ENCODE peak calls at places on chromosomes 4 and X, in nine cellular contexts. One of them, this sample, is unnamed.
A peak's percentile ranks its signal among the peaks of the same experiment; 100 is the strongest.

GRCh38 chr4:107520368-107520767 is 199.7 kb downstream of the PAPSS1 start:
- DNase-seq in heart left ventricle: no peak
- DNase-seq in CD8-positive, alpha-beta memory T cell: no peak
- DNase-seq in stomach: no peak
- DNase-seq in mesendoderm: no peak
- DNase-seq in thoracic aorta: no peak
- DNase-seq in ovary: no peak
- DNase-seq in psoas muscle: no peak
- DNase-seq in lower lobe of right lung: no peak
- DNase-seq in this sample: no peak

GRCh38 chrX:35919536-35920309 is at the start of gene CFAP47:
- DNase-seq in thoracic aorta: no peak
- DNase-seq in psoas muscle: no peak
- DNase-seq in ovary: no peak
- DNase-seq in mesendoderm: peak; percentile 80
- DNase-seq in heart left ventricle: peak; percentile 26
- DNase-seq in CD8-positive, alpha-beta memory T cell: no peak
- DNase-seq in stomach: peak; percentile 30
- DNase-seq in lower lobe of right lung: peak; percentile 53
- DNase-seq in this sample: no peak

GRCh38 chrX:45803383-45803921 is 602.8 kb upstream of the DIPK2B start:
- DNase-seq in CD8-positive, alpha-beta memory T cell: no peak
- DNase-seq in psoas muscle: no peak
- DNase-seq in heart left ventricle: no peak
- DNase-seq in stomach: no peak
- DNase-seq in lower lobe of right lung: no peak
- DNase-seq in ovary: no peak
- DNase-seq in mesendoderm: no peak
- DNase-seq in thoracic aorta: no peak
- DNase-seq in this sample: no peak

GRCh38 chrX:22395372-22395771 is 122.7 kb downstream of the CBLL2 start:
- DNase-seq in heart left ventricle: no peak
- DNase-seq in mesendoderm: no peak
- DNase-seq in ovary: no peak
- DNase-seq in psoas muscle: no peak
- DNase-seq in stomach: no peak
- DNase-seq in lower lobe of right lung: no peak
- DNase-seq in thoracic aorta: no peak
- DNase-seq in CD8-positive, alpha-beta memory T cell: no peak
- DNase-seq in this sample: no peak

GRCh38 chrX:21838937-21839333 is 482 bp upstream of the MBTPS2 start:
- DNase-seq in heart left ventricle: no peak
- DNase-seq in CD8-positive, alpha-beta memory T cell: no peak
- DNase-seq in ovary: no peak
- DNase-seq in thoracic aorta: no peak
- DNase-seq in psoas muscle: no peak
- DNase-seq in stomach: no peak
- DNase-seq in lower lobe of right lung: no peak
- DNase-seq in mesendoderm: no peak
- DNase-seq in this sample: no peak

GRCh38 chr4:5206391-5206790 is 155.1 kb downstream of the STK32B start:
- DNase-seq in ovary: no peak
- DNase-seq in stomach: no peak
- DNase-seq in heart left ventricle: peak; percentile 40
- DNase-seq in thoracic aorta: no peak
- DNase-seq in mesendoderm: no peak
- DNase-seq in lower lobe of right lung: no peak
- DNase-seq in psoas muscle: peak; percentile 62
- DNase-seq in CD8-positive, alpha-beta memory T cell: no peak
- DNase-seq in this sample: no peak

GRCh38 chrX:155070663-155070974 is 317 bp downstream of the CMC4 start:
- DNase-seq in ovary: no peak
- DNase-seq in thoracic aorta: no peak
- DNase-seq in CD8-positive, alpha-beta memory T cell: no peak
- DNase-seq in heart left ventricle: peak; percentile 40
- DNase-seq in stomach: no peak
- DNase-seq in mesendoderm: no peak
- DNase-seq in psoas muscle: no peak
- DNase-seq in lower lobe of right lung: no peak
- DNase-seq in this sample: no peak

GRCh38 chr4:184674011-184674410 is 24.5 kb downstream of the PRIMPOL start:
- DNase-seq in stomach: no peak
- DNase-seq in psoas muscle: no peak
- DNase-seq in thoracic aorta: no peak
- DNase-seq in heart left ventricle: no peak
- DNase-seq in CD8-positive, alpha-beta memory T cell: no peak
- DNase-seq in mesendoderm: no peak
- DNase-seq in ovary: no peak
- DNase-seq in lower lobe of right lung: no peak
- DNase-seq in this sample: no peak

GRCh38 chr4:6208416-6208815 is 8.1 kb upstream of the JAKMIP1 start:
- DNase-seq in CD8-positive, alpha-beta memory T cell: no peak
- DNase-seq in mesendoderm: no peak
- DNase-seq in lower lobe of right lung: no peak
- DNase-seq in thoracic aorta: no peak
- DNase-seq in heart left ventricle: no peak
- DNase-seq in ovary: no peak
- DNase-seq in stomach: peak; percentile 23
- DNase-seq in psoas muscle: no peak
- DNase-seq in this sample: no peak

GRCh38 chrX:1658083-1658463 is 43.2 kb downstream of the ASMT start:
- DNase-seq in CD8-positive, alpha-beta memory T cell: no peak
- DNase-seq in stomach: no peak
- DNase-seq in psoas muscle: no peak
- DNase-seq in heart left ventricle: no peak
- DNase-seq in thoracic aorta: no peak
- DNase-seq in mesendoderm: no peak
- DNase-seq in lower lobe of right lung: no peak
- DNase-seq in ovary: no peak
- DNase-seq in this sample: no peak

GRCh38 chrX:52353838-52354237 is 15.0 kb upstream of the XAGE2 start:
- DNase-seq in thoracic aorta: no peak
- DNase-seq in psoas muscle: no peak
- DNase-seq in lower lobe of right lung: no peak
- DNase-seq in heart left ventricle: no peak
- DNase-seq in stomach: no peak
- DNase-seq in CD8-positive, alpha-beta memory T cell: no peak
- DNase-seq in ovary: no peak
- DNase-seq in mesendoderm: peak; percentile 80
- DNase-seq in this sample: no peak

GRCh38 chr4:68359508-68359907 is 9.6 kb upstream of the YTHDC1 start:
- DNase-seq in thoracic aorta: no peak
- DNase-seq in psoas muscle: no peak
- DNase-seq in lower lobe of right lung: no peak
- DNase-seq in CD8-positive, alpha-beta memory T cell: no peak
- DNase-seq in ovary: no peak
- DNase-seq in mesendoderm: no peak
- DNase-seq in stomach: no peak
- DNase-seq in heart left ventricle: no peak
- DNase-seq in this sample: no peak

DNA sequence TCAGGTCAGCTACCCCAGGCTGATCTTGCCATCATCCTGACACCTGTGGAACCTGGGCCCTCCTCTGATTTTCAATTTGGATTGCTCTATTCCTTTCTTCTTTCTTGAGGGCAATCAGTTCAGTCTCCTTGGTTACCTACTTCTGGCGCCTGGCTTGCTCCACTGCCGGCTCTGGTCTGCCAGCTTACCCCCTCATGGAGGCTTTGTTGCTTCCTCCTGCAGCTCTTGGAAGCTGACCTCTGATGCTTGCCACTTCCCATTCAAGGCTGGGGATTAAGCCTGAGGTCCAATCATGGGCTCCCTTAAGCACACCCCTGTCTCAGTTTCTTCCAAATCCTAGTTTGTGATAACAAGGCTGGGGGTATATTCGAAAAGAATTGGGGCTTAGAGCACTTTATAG is 5.4 kb downstream of the TMEM154 start:
- DNase-seq in stomach: no peak
- DNase-seq in lower lobe of right lung: no peak
- DNase-seq in mesendoderm: peak; percentile 49
- DNase-seq in ovary: no peak
- DNase-seq in psoas muscle: no peak
- DNase-seq in heart left ventricle: no peak
- DNase-seq in thoracic aorta: no peak
- DNase-seq in CD8-positive, alpha-beta memory T cell: no peak
- DNase-seq in this sample: no peak
- H3K4me1 ChIP-seq in stomach: peaks cover 7% of the 10 kb centered on the region
- H3K4me1 ChIP-seq in lower lobe of right lung: peaks cover 6% of the 10 kb centered on the region
- H3K4me1 ChIP-seq in mesendoderm: peaks cover 16% of the 10 kb centered on the region
- H3K4me1 ChIP-seq in ovary: no peaks in the 10 kb centered on the region
- H3K4me1 ChIP-seq in psoas muscle: no peaks in the 10 kb centered on the region
- H3K4me1 ChIP-seq in heart left ventricle: peaks cover 7% of the 10 kb centered on the region
- H3K4me1 ChIP-seq in thoracic aorta: no peaks in the 10 kb centered on the region
- H3K4me1 ChIP-seq in CD8-positive, alpha-beta memory T cell: peaks cover 8% of the 10 kb centered on the region
- H3K4me1 ChIP-seq in this sample: peaks cover 42% of the 10 kb centered on the region

DNA sequence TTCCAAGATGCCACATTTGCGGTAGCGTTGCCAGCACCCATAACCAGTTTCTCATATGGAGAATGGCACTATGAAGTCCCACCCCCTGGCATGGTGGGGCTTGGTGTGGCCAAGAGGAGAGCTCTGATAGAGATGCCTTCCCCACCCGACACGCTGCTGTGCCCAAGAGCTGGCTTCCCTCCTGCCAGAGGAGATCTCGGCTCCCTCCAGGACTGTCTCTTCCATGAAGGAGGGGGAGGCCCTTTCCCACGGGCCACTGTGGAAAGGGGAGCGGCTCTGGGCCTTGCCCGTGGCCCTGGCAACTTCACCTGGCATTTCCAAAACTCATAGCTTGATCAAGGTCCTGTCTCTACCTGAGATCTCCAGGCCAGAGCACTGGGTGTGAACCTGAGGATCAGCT is 217.3 kb upstream of the PSAPL1 start:
- DNase-seq in thoracic aorta: no peak
- DNase-seq in mesendoderm: no peak
- DNase-seq in ovary: no peak
- DNase-seq in heart left ventricle: no peak
- DNase-seq in CD8-positive, alpha-beta memory T cell: no peak
- DNase-seq in lower lobe of right lung: peak; percentile 30
- DNase-seq in psoas muscle: peak; percentile 43
- DNase-seq in stomach: no peak
- DNase-seq in this sample: no peak
- H3K27ac ChIP-seq in thoracic aorta: no peak overlapping the region
- H3K27ac ChIP-seq in mesendoderm: no peak overlapping the region
- H3K27ac ChIP-seq in ovary: peak overlapping the region; percentile 74
- H3K27ac ChIP-seq in heart left ventricle: no peak overlapping the region
- H3K27ac ChIP-seq in CD8-positive, alpha-beta memory T cell: no peak overlapping the region
- H3K27ac ChIP-seq in lower lobe of right lung: no peak overlapping the region
- H3K27ac ChIP-seq in psoas muscle: no peak overlapping the region
- H3K27ac ChIP-seq in stomach: no peak overlapping the region
- H3K27ac ChIP-seq in this sample: peak overlapping the region; percentile 96

GRCh38 chr4:110631582-110632505 is 9.0 kb upstream of the PITX2 start:
- DNase-seq in CD8-positive, alpha-beta memory T cell: no peak
- DNase-seq in lower lobe of right lung: peak; percentile 76
- DNase-seq in stomach: peak; percentile 74
- DNase-seq in psoas muscle: peak; percentile 86
- DNase-seq in ovary: no peak
- DNase-seq in mesendoderm: peak; percentile 97
- DNase-seq in thoracic aorta: no peak
- DNase-seq in heart left ventricle: peak; percentile 56
- DNase-seq in this sample: peak; percentile 64

GRCh38 chr4:110628321-110629213 is 5.7 kb upstream of the PITX2 start:
- DNase-seq in thoracic aorta: no peak
- DNase-seq in psoas muscle: no peak
- DNase-seq in mesendoderm: peak; percentile 65
- DNase-seq in CD8-positive, alpha-beta memory T cell: no peak
- DNase-seq in lower lobe of right lung: no peak
- DNase-seq in heart left ventricle: no peak
- DNase-seq in stomach: no peak
- DNase-seq in ovary: no peak
- DNase-seq in this sample: no peak

GRCh38 chr4:110629780-110630500 is 7.1 kb upstream of the PITX2 start:
- DNase-seq in psoas muscle: no peak
- DNase-seq in mesendoderm: peak; percentile 19
- DNase-seq in thoracic aorta: no peak
- DNase-seq in heart left ventricle: no peak
- DNase-seq in CD8-positive, alpha-beta memory T cell: no peak
- DNase-seq in ovary: no peak
- DNase-seq in stomach: no peak
- DNase-seq in lower lobe of right lung: no peak
- DNase-seq in this sample: no peak

GRCh38 chr4:110630621-110631402 is 7.9 kb upstream of the PITX2 start:
- DNase-seq in stomach: no peak
- DNase-seq in CD8-positive, alpha-beta memory T cell: no peak
- DNase-seq in heart left ventricle: no peak
- DNase-seq in lower lobe of right lung: no peak
- DNase-seq in ovary: no peak
- DNase-seq in mesendoderm: peak; percentile 74
- DNase-seq in thoracic aorta: no peak
- DNase-seq in psoas muscle: no peak
- DNase-seq in this sample: no peak

DNA sequence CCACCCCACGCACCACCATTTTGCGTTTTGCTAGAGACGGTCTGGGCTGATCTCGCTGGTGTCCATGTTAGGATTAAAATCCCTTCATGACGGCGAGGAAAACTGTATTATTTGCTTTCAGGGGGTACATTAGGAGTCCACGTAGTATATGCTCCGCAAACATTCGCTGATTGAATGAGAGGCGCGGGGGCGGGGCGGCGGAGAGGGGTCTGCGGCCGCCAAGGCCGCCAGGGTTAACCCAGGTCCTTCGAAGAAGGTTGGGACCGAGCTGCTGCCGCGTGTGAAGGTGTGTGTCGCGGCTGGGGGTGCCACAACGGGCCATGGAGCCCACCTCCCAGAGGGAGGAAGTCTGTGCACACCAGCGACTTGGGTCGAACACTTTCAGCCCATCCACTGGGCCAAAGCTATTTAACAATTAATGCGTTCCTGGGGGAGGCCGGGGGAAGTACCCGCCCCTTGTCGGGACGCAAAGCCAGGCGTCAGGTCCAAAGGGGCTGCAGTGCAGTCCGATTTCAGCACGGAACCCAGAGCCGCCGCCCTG is 6.4 kb upstream of the PITX2 start:
- DNase-seq in lower lobe of right lung: no peak
- DNase-seq in CD8-positive, alpha-beta memory T cell: no peak
- DNase-seq in ovary: no peak
- DNase-seq in mesendoderm: peak; percentile 53
- DNase-seq in heart left ventricle: no peak
- DNase-seq in stomach: no peak
- DNase-seq in thoracic aorta: no peak
- DNase-seq in psoas muscle: no peak
- DNase-seq in this sample: no peak
- H3K4me1 ChIP-seq in lower lobe of right lung: peaks cover 16% of the 10 kb centered on the region
- H3K4me1 ChIP-seq in CD8-positive, alpha-beta memory T cell: no peaks in the 10 kb centered on the region
- H3K4me1 ChIP-seq in ovary: peaks cover 5% of the 10 kb centered on the region
- H3K4me1 ChIP-seq in mesendoderm: peaks cover 32% of the 10 kb centered on the region
- H3K4me1 ChIP-seq in heart left ventricle: peaks cover 5% of the 10 kb centered on the region
- H3K4me1 ChIP-seq in stomach: peaks cover 48% of the 10 kb centered on the region
- H3K4me1 ChIP-seq in thoracic aorta: peaks cover 13% of the 10 kb centered on the region
- H3K4me1 ChIP-seq in psoas muscle: peaks cover 15% of the 10 kb centered on the region
- H3K4me1 ChIP-seq in this sample: no peaks in the 10 kb centered on the region

DNA sequence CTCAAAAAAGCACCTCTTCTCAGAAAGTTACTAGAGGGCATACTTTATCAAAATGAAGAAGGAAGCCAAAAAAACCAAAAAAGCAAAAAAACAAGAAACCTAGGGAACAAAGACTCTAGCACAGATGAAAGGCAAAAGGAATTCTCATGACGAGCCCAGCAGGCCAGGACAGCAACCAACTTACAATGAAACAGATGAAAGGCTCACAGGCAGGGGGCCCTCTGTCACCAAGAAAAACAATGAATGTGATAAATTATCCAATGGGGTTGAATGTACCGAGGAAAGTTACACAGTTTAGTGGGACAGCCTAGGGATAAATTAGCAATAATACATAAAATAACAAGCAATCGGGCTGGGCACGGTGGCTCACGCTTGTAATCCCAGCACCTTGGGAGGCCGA is 79.0 kb downstream of the GPR82 start:
- DNase-seq in psoas muscle: no peak
- DNase-seq in heart left ventricle: no peak
- DNase-seq in thoracic aorta: no peak
- DNase-seq in CD8-positive, alpha-beta memory T cell: no peak
- DNase-seq in ovary: no peak
- DNase-seq in lower lobe of right lung: no peak
- DNase-seq in mesendoderm: peak; percentile 75
- DNase-seq in stomach: no peak
- DNase-seq in this sample: no peak
- H3K27ac ChIP-seq in psoas muscle: no peak overlapping the region
- H3K27ac ChIP-seq in heart left ventricle: no peak overlapping the region
- H3K27ac ChIP-seq in thoracic aorta: no peak overlapping the region
- H3K27ac ChIP-seq in CD8-positive, alpha-beta memory T cell: no peak overlapping the region
- H3K27ac ChIP-seq in ovary: no peak overlapping the region
- H3K27ac ChIP-seq in lower lobe of right lung: no peak overlapping the region
- H3K27ac ChIP-seq in mesendoderm: no peak overlapping the region
- H3K27ac ChIP-seq in stomach: no peak overlapping the region
- H3K27ac ChIP-seq in this sample: no peak overlapping the region